ENCODE peak calls at places on chromosomes 3 and 15, in seven cellular contexts. I, S, G, L, E, A and R are unnamed samples.

GRCh38 chr3:194496217-194496881 is 9.5 kb upstream of the ATP13A3 start:
- DNase-seq in L (no peak), E (no peak), S (no peak), A (no peak), G (no peak), I (no peak), R (no peak)

GRCh38 chr3:184537885-184538599 is 23.5 kb upstream of the EPHB3 start:
- DNase-seq in L (no peak), I (no peak), A (no peak), E (no peak), S (no peak), G (no peak), R (no peak)

GRCh38 chr15:77869021-77869895 is 208.3 kb downstream of the TBC1D2B start:
- DNase-seq in L (no peak), S (no peak), I (peak; percentile 79), A (no peak), E (no peak), G (no peak), R (no peak)

GRCh38 chr3:65758871-65759598 is 279.7 kb downstream of the MAGI1 start:
- DNase-seq in L (no peak), G (no peak), E (no peak), I (peak; percentile 19), S (no peak), A (no peak), R (no peak)

GRCh38 chr15:28125673-28126651 is 26.8 kb upstream of the OCA2 start:
- DNase-seq in S (no peak), E (no peak), I (peak; percentile 60), G (peak; percentile 41), L (no peak), A (no peak), R (no peak)

GRCh38 chr3:53921296-53921695 is 29.6 kb upstream of the SELENOK start:
- DNase-seq in S (no peak), I (peak; percentile 41), A (no peak), L (no peak), G (no peak), E (no peak), R (no peak)

GRCh38 chr3:122992628-122993570 is 34.7 kb downstream of the SEMA5B start:
- DNase-seq in S (no peak), G (no peak), A (peak; percentile 60), I (no peak), E (no peak), L (no peak), R (no peak)

GRCh38 chr3:32603064-32603463 is 32.4 kb upstream of the DYNC1LI1 start:
- DNase-seq in S (no peak), I (no peak), A (no peak), E (no peak), G (no peak), L (no peak), R (no peak)

GRCh38 chr3:69983546-69984265 is 15.8 kb upstream of the SAMMSON start:
- DNase-seq in G (no peak), E (no peak), S (no peak), A (no peak), I (no peak), L (no peak), R (no peak)

GRCh38 chr3:183824761-183825379 is 507 bp downstream of the MAP6D1 start:
- DNase-seq in A (peak; percentile 41), S (no peak), I (peak; percentile 44), L (peak; percentile 64), E (no peak), G (no peak), R (no peak)

GRCh38 chr15:100671858-100672543 is 69.6 kb downstream of the ASB7 start:
- DNase-seq in I (peak; percentile 69), A (no peak), E (no peak), L (no peak), S (no peak), G (peak; percentile 66), R (no peak)

GRCh38 chr15:69713726-69714559 is 261.3 kb downstream of the RPLP1 start:
- DNase-seq in S (no peak), A (no peak), I (no peak), E (no peak), L (no peak), G (no peak), R (no peak)

GRCh38 chr3:118980832-118981231 is 53.8 kb downstream of the IGSF11 start:
- DNase-seq in S (no peak), L (no peak), E (no peak), G (no peak), A (no peak), I (no peak), R (no peak)

GRCh38 chr3:184643442-184643841 is 68.4 kb downstream of the MAGEF1 start:
- DNase-seq in L (no peak), G (no peak), E (no peak), A (no peak), I (no peak), S (no peak), R (no peak)

GRCh38 chr3:43105224-43105596 is 669 bp downstream of the POMGNT2 start:
- DNase-seq in S (no peak), L (peak; percentile 28), I (peak; percentile 3), G (peak; percentile 25), A (no peak), E (no peak), R (no peak)

GRCh38 chr3:182723596-182723995 is 69.7 kb upstream of the ATP11B start:
- DNase-seq in G (no peak), A (no peak), I (no peak), L (no peak), E (no peak), S (no peak), R (no peak)

GRCh38 chr15:38010390-38010789 is 76.0 kb downstream of the TMCO5A start:
- DNase-seq in E (no peak), G (no peak), L (no peak), S (no peak), A (no peak), I (peak; percentile 17), R (no peak)

GRCh38 chr3:108818404-108818803 is 4.2 kb upstream of the TRAT1 start:
- DNase-seq in L (no peak), G (no peak), E (no peak), I (no peak), S (no peak), A (no peak), R (no peak)

GRCh38 chr15:52349062-52349700 is 53.6 kb upstream of the MYO5C start:
- DNase-seq in L (no peak), S (no peak), E (no peak), G (no peak), A (no peak), I (peak; percentile 82), R (no peak)

GRCh38 chr3:153221748-153222162 is 59.7 kb downstream of the RAP2B start:
- DNase-seq in E (peak; percentile 1), G (no peak), I (peak; percentile 98), L (peak; percentile 6), A (peak; percentile 4), S (peak; percentile 8), R (no peak)

GRCh38 chr3:179256813-179257212 is 5.9 kb upstream of the KCNMB3 start:
- DNase-seq in G (no peak), L (no peak), I (no peak), A (no peak), S (no peak), E (no peak), R (no peak)

GRCh38 chr3:113241292-113242033 is 30.1 kb downstream of the BOC start:
- DNase-seq in S (no peak), E (no peak), A (no peak), L (no peak), G (no peak), I (peak; percentile 66), R (no peak)

GRCh38 chr3:47541583-47542108 is 28.1 kb upstream of the ELP6 start:
- DNase-seq in S (no peak), A (no peak), E (no peak), G (no peak), L (no peak), I (no peak), R (no peak)

GRCh38 chr3:112667599-112667998 is 26.7 kb upstream of the CCDC80 start:
- DNase-seq in E (no peak), A (no peak), L (no peak), G (no peak), S (no peak), I (no peak), R (no peak)

GRCh38 chr3:193843447-193844301 is 250.7 kb downstream of the OPA1 start:
- DNase-seq in L (no peak), G (peak; percentile 44), A (no peak), I (no peak), E (no peak), S (no peak), R (no peak)

GRCh38 chr3:44077267-44077666 is 164.4 kb upstream of the TOPAZ1 start:
- DNase-seq in E (no peak), S (no peak), L (no peak), I (peak; percentile 14), A (no peak), G (no peak), R (no peak)

GRCh38 chr3:14322001-14322400 is 80.4 kb upstream of the SLC6A6 start:
- DNase-seq in A (no peak), S (no peak), L (no peak), E (no peak), I (peak; percentile 29), G (no peak), R (no peak)

GRCh38 chr3:14962762-14963161 is 15.4 kb downstream of the NR2C2 start:
- DNase-seq in G (no peak), L (no peak), I (peak; percentile 44), A (no peak), E (no peak), S (no peak), R (no peak)